ENCODE peak calls at places on chromosomes 7 and 10, in seven cellular contexts. B, V, R, T, O, I and M are unnamed samples.

GRCh38 chr7:54292171-54292925 is 249.8 kb upstream of the VSTM2A start:
- DNase-seq in V (no peak), O (no peak), I (peak), T (no peak), B (no peak), R (no peak), M (no peak)

GRCh38 chr7:44909596-44909995 is 24.3 kb upstream of the PURB start:
- DNase-seq in I (no peak), O (no peak), R (no peak), V (no peak), B (no peak), T (no peak), M (no peak)

GRCh38 chr10:88508054-88508453 is 75.1 kb downstream of the RNLS start:
- DNase-seq in B (no peak), T (no peak), O (no peak), V (no peak), I (no peak), R (no peak), M (no peak)

GRCh38 chr7:50697686-50698085 is 85.0 kb downstream of the GRB10 start:
- DNase-seq in O (no peak), T (no peak), R (no peak), I (no peak), B (no peak), V (no peak), M (no peak)

GRCh38 chr7:21076579-21076978 is 289.9 kb upstream of the SP8 start:
- DNase-seq in O (no peak), R (no peak), V (no peak), B (no peak), T (no peak), I (no peak), M (no peak)

GRCh38 chr10:77889277-77889903 is 37.2 kb downstream of the DLG5 start:
- DNase-seq in V (no peak), B (peak), R (no peak), O (no peak), T (no peak), I (peak), M (no peak)

GRCh38 chr10:101848408-101848807 is 4.8 kb upstream of the KCNIP2 start:
- DNase-seq in T (no peak), V (no peak), I (no peak), O (no peak), R (peak), B (no peak), M (peak)

GRCh38 chr7:158655931-158656441 is 48.6 kb downstream of the NCAPG2 start:
- DNase-seq in I (no peak), T (no peak), B (no peak), V (no peak), R (no peak), O (no peak), M (no peak)

GRCh38 chr10:104268691-104269645 is at the start of gene GSTO2:
- DNase-seq in I (peak), T (peak), V (peak), R (peak), O (peak), B (peak), M (peak)

GRCh38 chr7:96707901-96708774 is 1.5 kb downstream of the SEM1 start:
- DNase-seq in R (no peak), O (no peak), V (no peak), T (no peak), B (no peak), I (no peak), M (no peak)

GRCh38 chr10:81898518-81898917 is 23.5 kb downstream of the NRG3 start:
- DNase-seq in V (no peak), R (no peak), B (no peak), I (no peak), T (no peak), O (no peak), M (no peak)

GRCh38 chr7:112238852-112239610 is 32.5 kb downstream of the ZNF277 start:
- DNase-seq in B (no peak), R (peak), V (peak), I (no peak), T (peak), O (no peak), M (peak)

GRCh38 chr7:39192476-39192875 is 214.8 kb downstream of the POU6F2 start:
- DNase-seq in R (no peak), B (no peak), I (no peak), V (no peak), O (no peak), T (no peak), M (no peak)

GRCh38 chr10:17644485-17644964 is 574 bp downstream of the STAM start:
- DNase-seq in T (peak), V (no peak), R (peak), I (no peak), O (no peak), B (no peak), M (no peak)

GRCh38 chr7:25586513-25586912 is 358.2 kb upstream of the NPVF start:
- DNase-seq in R (no peak), V (no peak), T (no peak), I (no peak), O (no peak), B (no peak), M (no peak)

GRCh38 chr10:24897326-24897926 is 55.0 kb downstream of the PRTFDC1 start:
- DNase-seq in O (no peak), R (peak), V (peak), I (no peak), B (no peak), T (peak), M (peak)

GRCh38 chr10:132921818-132922807 is 20.3 kb downstream of the CFAP46 start:
- DNase-seq in I (no peak), T (no peak), B (no peak), V (no peak), R (no peak), O (no peak), M (no peak)
- TF ChIP-seq CTCF in I (no peak), T (no peak), B (no peak), V (no peak), R (no peak), O (no peak), M (no peak)

DNA sequence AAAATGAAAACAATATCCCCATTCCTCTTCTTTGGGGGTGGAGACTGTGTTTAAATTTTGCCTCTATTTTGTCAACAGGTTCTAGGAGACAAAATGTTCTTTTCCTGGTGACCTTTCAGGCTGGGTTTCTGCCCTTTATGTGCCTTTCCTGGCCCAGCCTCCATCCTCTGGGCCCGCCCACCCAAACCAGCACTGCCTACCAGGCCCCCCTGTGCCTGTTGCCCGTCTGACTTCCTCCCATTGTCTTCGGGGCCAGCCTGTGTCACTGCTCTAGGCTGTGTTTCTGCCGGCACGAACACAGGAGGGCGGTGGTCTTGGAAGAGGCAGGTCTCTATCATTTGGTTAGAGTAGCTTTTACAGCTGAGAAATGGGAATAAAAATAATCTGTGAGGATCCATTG is 13.9 kb downstream of the TSPAN14 start:
- DNase-seq in I (peak), V (no peak), B (no peak), O (peak), T (no peak), R (no peak), M (no peak)
- H3K4me3 ChIP-seq in I (no peak), V (no peak), B (no peak), O (peak), T (no peak), R (no peak), M (no peak)

DNA sequence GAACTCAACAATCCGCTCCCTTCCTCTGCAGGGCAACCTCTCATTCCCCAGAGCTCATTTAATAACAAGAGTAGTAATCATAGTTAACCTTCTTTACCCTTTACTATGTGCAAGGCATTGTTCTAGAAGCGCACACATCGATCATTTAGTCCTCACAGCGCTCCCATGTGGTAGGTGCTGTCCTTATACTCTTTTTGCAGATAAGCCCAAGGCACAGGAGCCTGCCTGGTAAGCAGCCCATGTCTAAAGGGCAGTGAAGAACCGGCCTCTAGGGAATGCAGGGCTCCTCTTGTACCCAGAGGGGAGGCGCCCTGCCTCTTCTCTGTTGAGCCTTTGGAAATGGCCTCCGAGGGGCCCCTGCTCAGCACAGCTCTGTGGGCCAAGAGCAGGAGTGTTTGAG is 14.3 kb downstream of the CHST3 start:
- DNase-seq in O (no peak), T (no peak), R (no peak), V (no peak), B (peak), I (peak), M (no peak)
- TF ChIP-seq CTCF in O (no peak), T (peak), R (no peak), V (no peak), B (peak), I (peak), M (no peak)

GRCh38 chr10:86666538-86666937 is 1.8 kb upstream of the LDB3 start:
- DNase-seq in T (no peak), O (no peak), B (no peak), I (no peak), R (no peak), V (no peak), M (no peak)
- H3K4me3 ChIP-seq in T (no peak), O (no peak), B (no peak), I (no peak), R (no peak), V (no peak), M (no peak)

GRCh38 chr10:123507298-123507697 is 158.9 kb upstream of the GPR26 start:
- DNase-seq in T (no peak), R (no peak), B (no peak), I (no peak), O (no peak), V (no peak), M (no peak)

GRCh38 chr10:123496996-123497660 is 169.0 kb upstream of the GPR26 start:
- DNase-seq in O (no peak), I (no peak), B (no peak), V (no peak), R (no peak), T (no peak), M (no peak)

GRCh38 chr10:123501148-123501547 is 165.0 kb upstream of the GPR26 start:
- DNase-seq in V (no peak), O (no peak), T (no peak), B (no peak), R (no peak), I (no peak), M (no peak)

GRCh38 chr10:123506455-123506854 is 159.7 kb upstream of the GPR26 start:
- DNase-seq in T (no peak), R (no peak), B (no peak), V (no peak), I (no peak), O (no peak), M (no peak)

GRCh38 chr10:123502983-123503382 is 163.2 kb upstream of the GPR26 start:
- DNase-seq in R (no peak), I (no peak), B (peak), T (no peak), V (no peak), O (no peak), M (no peak)
- TF ChIP-seq CTCF in R (no peak), I (peak), B (no peak), T (no peak), V (peak), O (no peak), M (no peak)

GRCh38 chr10:126580873-126581647 is 89.4 kb downstream of the C10orf90 start:
- DNase-seq in R (no peak), T (no peak), B (no peak), V (no peak), I (no peak), O (no peak), M (no peak)
- H3K4me3 ChIP-seq in R (no peak), T (no peak), B (no peak), V (no peak), I (no peak), O (no peak), M (no peak)

GRCh38 chr10:99487125-99487524 is 45.6 kb upstream of the NKX2-3 start:
- DNase-seq in O (no peak), R (no peak), T (no peak), V (no peak), B (no peak), I (no peak), M (no peak)

GRCh38 chr10:99484626-99485581 is 47.8 kb upstream of the NKX2-3 start:
- DNase-seq in T (no peak), V (peak), O (no peak), B (no peak), I (peak), R (no peak), M (no peak)
- TF ChIP-seq CTCF in T (peak), V (peak), O (no peak), B (no peak), I (peak), R (no peak), M (no peak)

DNA sequence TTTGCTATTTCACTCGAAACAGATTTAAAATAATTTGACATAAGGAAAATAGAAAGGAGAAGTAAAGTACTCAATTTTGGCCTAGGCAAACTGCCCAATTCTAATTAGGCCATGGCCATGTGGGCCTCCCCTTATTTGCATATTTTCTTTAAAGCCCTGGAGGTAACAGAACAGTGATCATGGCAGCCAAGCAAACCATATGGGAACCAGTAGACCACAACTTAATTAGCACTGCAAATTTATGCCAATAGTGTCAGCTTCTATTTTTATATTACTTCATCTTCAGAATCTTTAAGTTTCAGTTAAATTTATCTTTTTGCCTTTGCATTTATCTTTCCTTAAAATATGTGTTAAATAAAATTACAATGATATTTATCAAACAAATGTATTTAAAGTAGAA is 63.4 kb upstream of the THSD7A start:
- DNase-seq in T (no peak), R (no peak), I (no peak), O (no peak), B (no peak), V (no peak), M (no peak)
- H3K4me3 ChIP-seq in T (no peak), R (no peak), I (no peak), O (no peak), B (no peak), V (no peak), M (no peak)